ENCODE peak calls at places on chromosomes 6 and 20, in four cellular contexts. L, R, H and M are unnamed samples.

GRCh38 chr6:90362273-90362672 is 65.6 kb upstream of the BACH2 start:
- DNase-seq in L (no peak), R (no peak), H (no peak), M (no peak)

GRCh38 chr6:2712102-2712501 is 38.6 kb downstream of the MYLK4 start:
- DNase-seq in L (no peak), R (no peak), H (no peak), M (no peak)

GRCh38 chr6:117346142-117346930 is 79.4 kb downstream of the ROS1 start:
- DNase-seq in L (no peak), R (peak), H (no peak), M (no peak)

GRCh38 chr20:10513931-10514575 is 78.9 kb downstream of the SLX4IP start:
- DNase-seq in L (no peak), R (no peak), H (no peak), M (no peak)

GRCh38 chr20:56625837-56626236 is 3.3 kb upstream of the TFAP2C start:
- DNase-seq in L (no peak), R (no peak), H (no peak), M (no peak)

GRCh38 chr6:154536255-154536654 is 25.8 kb upstream of the CNKSR3 start:
- DNase-seq in L (no peak), R (no peak), H (no peak), M (no peak)

GRCh38 chr20:11030351-11030750 is 356.6 kb upstream of the JAG1 start:
- DNase-seq in L (no peak), R (no peak), H (no peak), M (no peak)

GRCh38 chr20:32495217-32495565 is 89.9 kb downstream of the NOL4L start:
- DNase-seq in L (no peak), R (no peak), H (no peak), M (no peak)

GRCh38 chr6:36224918-36225461 is 28.4 kb downstream of the BRPF3 start:
- DNase-seq in L (no peak), R (peak), H (peak), M (no peak)

GRCh38 chr20:41119593-41120561 is 17.5 kb upstream of the PLCG1 start:
- DNase-seq in L (no peak), R (no peak), H (no peak), M (no peak)

GRCh38 chr20:44051661-44052000 is 135.4 kb downstream of the JPH2 start:
- DNase-seq in L (no peak), R (no peak), H (no peak), M (no peak)

GRCh38 chr6:118372413-118372812 is 175.7 kb upstream of the PLN start:
- DNase-seq in L (no peak), R (no peak), H (no peak), M (no peak)

GRCh38 chr6:105600342-105601293 is 197.7 kb upstream of the PREP start:
- DNase-seq in L (no peak), R (no peak), H (no peak), M (no peak)

GRCh38 chr6:160279850-160280249 is 21.2 kb upstream of the SLC22A2 start:
- DNase-seq in L (no peak), R (no peak), H (no peak), M (no peak)

GRCh38 chr6:41306187-41306854 is 19.8 kb upstream of the TREM1 start:
- DNase-seq in L (no peak), R (peak), H (no peak), M (no peak)

GRCh38 chr6:19734061-19734460 is 103.1 kb upstream of the ID4 start:
- DNase-seq in L (no peak), R (no peak), H (no peak), M (no peak)

GRCh38 chr6:92762414-92763374 is 656.7 kb downstream of the EPHA7 start:
- DNase-seq in L (no peak), R (no peak), H (no peak), M (no peak)

GRCh38 chr6:39053016-39053595 is 4.5 kb downstream of the GLP1R start:
- DNase-seq in L (no peak), R (no peak), H (no peak), M (no peak)

GRCh38 chr20:41786158-41786557 is 168.0 kb upstream of the CHD6 start:
- DNase-seq in L (no peak), R (no peak), H (no peak), M (no peak)

GRCh38 chr20:46558511-46558959 is 8.1 kb upstream of the OCSTAMP start:
- DNase-seq in L (no peak), R (no peak), H (no peak), M (no peak)

GRCh38 chr20:1808101-1808500 is 87.1 kb upstream of the SIRPA start:
- DNase-seq in L (no peak), R (no peak), H (no peak), M (no peak)

GRCh38 chr6:15089569-15090144 is 156.2 kb upstream of the JARID2 start:
- DNase-seq in L (no peak), R (no peak), H (peak), M (no peak)

GRCh38 chr6:4323322-4323721 is 187.9 kb upstream of the ECI2 start:
- DNase-seq in L (no peak), R (no peak), H (no peak), M (no peak)

GRCh38 chr6:158763440-158764187 is 55.6 kb downstream of the EZR start:
- DNase-seq in L (no peak), R (no peak), H (no peak), M (no peak)

GRCh38 chr6:137699036-137699683 is 167.9 kb upstream of the TNFAIP3 start:
- DNase-seq in L (no peak), R (no peak), H (no peak), M (no peak)

GRCh38 chr20:47315339-47315662 is 41.2 kb downstream of the ZMYND8 start:
- DNase-seq in L (no peak), R (no peak), H (no peak), M (no peak)

GRCh38 chr20:38196592-38196991 is 31.5 kb upstream of the TGM2 start:
- DNase-seq in L (no peak), R (peak), H (peak), M (no peak)

GRCh38 chr6:36997811-36998722 is 7.4 kb upstream of the FGD2 start:
- DNase-seq in L (no peak), R (no peak), H (no peak), M (no peak)

GRCh38 chr6:85404497-85405174 is 45.2 kb upstream of the NT5E start:
- DNase-seq in L (no peak), R (no peak), H (no peak), M (no peak)

GRCh38 chr20:64108731-64109389 is 1.5 kb upstream of the NPBWR2 start:
- DNase-seq in L (no peak), R (no peak), H (no peak), M (no peak)

GRCh38 chr6:34515473-34516387 is 40.4 kb downstream of the SPDEF start:
- DNase-seq in L (no peak), R (no peak), H (no peak), M (no peak)

GRCh38 chr20:8536219-8536618 is 404.2 kb downstream of the PLCB1 start:
- DNase-seq in L (no peak), R (no peak), H (no peak), M (no peak)

GRCh38 chr20:3751664-3752385 is 15.7 kb downstream of the ADISSP start:
- DNase-seq in L (no peak), R (no peak), H (no peak), M (no peak)

GRCh38 chr6:163745566-163746400 is 331.3 kb downstream of the QKI start:
- DNase-seq in L (no peak), R (peak), H (no peak), M (no peak)
- TF ChIP-seq POLR2AphosphoS5 in L (no peak), R (no peak), H (no peak), M (no peak)

GRCh38 chr20:24953204-24953565 is 4.1 kb downstream of the CST7 start:
- DNase-seq in L (no peak), R (no peak), H (no peak), M (no peak)

GRCh38 chr20:24954151-24954550 is 5.1 kb downstream of the CST7 start:
- DNase-seq in L (no peak), R (no peak), H (no peak), M (no peak)

GRCh38 chr20:24956001-24956761 is 7.1 kb downstream of the CST7 start:
- DNase-seq in L (no peak), R (no peak), H (no peak), M (no peak)

GRCh38 chr20:24953621-24954133 is 4.6 kb downstream of the CST7 start:
- DNase-seq in L (no peak), R (no peak), H (no peak), M (no peak)

GRCh38 chr20:24955045-24955444 is 6.0 kb downstream of the CST7 start:
- DNase-seq in L (peak), R (no peak), H (no peak), M (peak)
- TF ChIP-seq SPI1 in L (no peak), R (no peak), H (no peak), M (no peak)

GRCh38 chr6:109008951-109009760 is 85.5 kb downstream of the SESN1 start:
- DNase-seq in L (peak), R (peak), H (peak), M (peak)
- TF ChIP-seq POLR2AphosphoS5 in L (no peak), R (peak), H (peak), M (no peak)

GRCh38 chr6:112366695-112367546 is 19.8 kb downstream of the RFPL4B start:
- DNase-seq in L (no peak), R (no peak), H (no peak), M (no peak)

GRCh38 chr6:112360498-112360897 is 13.4 kb downstream of the RFPL4B start:
- DNase-seq in L (no peak), R (no peak), H (no peak), M (no peak)

GRCh38 chr6:112365952-112366351 is 18.8 kb downstream of the RFPL4B start:
- DNase-seq in L (no peak), R (no peak), H (no peak), M (no peak)

GRCh38 chr6:112362027-112362795 is 15.1 kb downstream of the RFPL4B start:
- DNase-seq in L (no peak), R (no peak), H (no peak), M (no peak)

GRCh38 chr6:112362827-112363565 is 15.9 kb downstream of the RFPL4B start:
- DNase-seq in L (no peak), R (no peak), H (no peak), M (no peak)
- TF ChIP-seq SPI1 in L (no peak), R (no peak), H (no peak), M (no peak)

DNA sequence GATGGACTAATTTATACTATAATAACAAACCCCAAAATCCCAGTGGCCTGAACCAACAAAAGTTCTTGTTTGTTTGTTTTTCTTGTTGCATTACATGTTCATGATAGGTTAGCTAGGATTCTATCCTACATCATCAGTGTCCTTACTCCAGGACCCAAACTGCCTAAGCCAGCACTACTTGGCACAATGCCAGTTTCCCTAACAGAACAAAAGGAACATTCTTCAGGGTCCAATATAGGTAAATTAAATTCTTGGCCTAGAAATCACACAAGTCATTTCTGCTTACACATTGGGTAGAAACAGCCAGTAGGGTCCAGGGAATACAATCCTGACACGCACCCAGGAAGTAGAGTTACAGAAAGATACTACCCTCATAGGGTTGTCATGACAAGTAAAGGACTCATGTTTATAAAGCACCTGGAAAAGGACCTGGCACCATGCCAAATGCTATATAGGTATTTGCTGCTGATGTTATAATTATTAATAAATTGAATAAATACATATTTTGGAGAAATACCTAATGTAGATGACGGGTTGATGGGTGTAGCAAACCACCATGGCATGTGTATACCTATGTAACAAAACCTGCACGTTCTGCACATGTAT is 38.8 kb downstream of the RCAN2 start:
- DNase-seq in L (no peak), R (no peak), H (no peak), M (no peak)
- TF ChIP-seq POLR2AphosphoS5 in L (no peak), R (no peak), H (no peak), M (no peak)

DNA sequence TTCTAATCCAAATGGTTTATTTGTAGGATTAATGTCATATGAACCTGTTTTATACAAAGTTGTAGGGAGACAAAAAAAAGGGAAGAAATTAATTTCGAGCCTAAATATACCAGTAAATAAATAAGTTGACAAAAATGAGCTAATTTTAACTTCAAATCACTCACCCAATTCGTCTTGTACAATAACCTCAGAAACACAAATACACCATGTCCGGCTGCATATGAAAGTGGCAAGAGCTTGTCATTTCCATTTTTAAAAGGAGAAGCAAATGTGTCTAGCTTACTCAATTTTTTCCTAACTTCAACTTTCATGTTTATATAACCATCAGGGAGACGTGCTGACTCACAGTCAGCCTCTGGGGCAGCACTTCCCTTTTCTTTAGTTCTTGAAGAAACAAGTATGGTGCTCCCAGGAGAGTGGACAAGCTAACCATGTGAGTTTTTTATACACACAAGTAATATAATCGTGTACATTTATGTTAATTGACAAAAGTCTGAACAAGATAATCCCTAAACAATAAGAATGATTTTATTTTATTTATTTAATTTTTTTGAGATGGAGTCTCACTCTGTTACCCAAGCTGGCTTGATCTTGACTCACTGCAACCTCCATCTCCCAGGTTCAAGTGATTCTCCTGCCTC is 55.5 kb upstream of the SGK1 start:
- DNase-seq in L (peak), R (peak), H (peak), M (peak)
- TF ChIP-seq SPI1 in L (peak), R (peak), H (peak), M (peak)

GRCh38 chr20:36572701-36573102 is 695 bp upstream of the TGIF2 start:
- DNase-seq in L (no peak), R (peak), H (no peak), M (no peak)
- TF ChIP-seq POLR2AphosphoS5 in L (peak), R (no peak), H (no peak), M (no peak)

GRCh38 chr6:21531393-21531792 is 62.2 kb upstream of the SOX4 start:
- DNase-seq in L (no peak), R (no peak), H (no peak), M (no peak)

GRCh38 chr6:21537660-21538059 is 55.9 kb upstream of the SOX4 start:
- DNase-seq in L (no peak), R (no peak), H (no peak), M (no peak)

GRCh38 chr6:21536280-21536766 is 57.2 kb upstream of the SOX4 start:
- DNase-seq in L (no peak), R (peak), H (no peak), M (no peak)

GRCh38 chr6:21529431-21529830 is 64.1 kb upstream of the SOX4 start:
- DNase-seq in L (no peak), R (no peak), H (no peak), M (no peak)

GRCh38 chr6:21533678-21534077 is 59.9 kb upstream of the SOX4 start:
- DNase-seq in L (no peak), R (no peak), H (no peak), M (no peak)
- TF ChIP-seq SPI1 in L (no peak), R (no peak), H (no peak), M (no peak)